ENCODE peak calls at places on chromosomes 2 and 18, in seven cellular contexts. One of them, this sample, is unnamed.

GRCh38 chr2:177489719-177490301 is 97.2 kb downstream of the AGPS start:
- DNase-seq in breast epithelium: no peak
- DNase-seq in A549: peak
- DNase-seq in sigmoid colon: no peak
- DNase-seq in brain microvascular endothelial cell: no peak
- DNase-seq in PC-3: peak
- DNase-seq in left ventricle myocardium inferior: no peak
- DNase-seq in this sample: no peak

GRCh38 chr2:65055427-65056214 is 595 bp upstream of the CEP68 start:
- DNase-seq in breast epithelium: no peak
- DNase-seq in A549: peak
- DNase-seq in sigmoid colon: no peak
- DNase-seq in brain microvascular endothelial cell: no peak
- DNase-seq in PC-3: no peak
- DNase-seq in left ventricle myocardium inferior: no peak
- DNase-seq in this sample: peak

GRCh38 chr2:20617081-20617575 is 33.8 kb downstream of the HS1BP3 start:
- DNase-seq in breast epithelium: peak
- DNase-seq in A549: no peak
- DNase-seq in sigmoid colon: peak
- DNase-seq in brain microvascular endothelial cell: no peak
- DNase-seq in PC-3: no peak
- DNase-seq in left ventricle myocardium inferior: peak
- DNase-seq in this sample: peak

GRCh38 chr18:2091937-2092336 is 479.4 kb downstream of the METTL4 start:
- DNase-seq in breast epithelium: no peak
- DNase-seq in A549: no peak
- DNase-seq in sigmoid colon: no peak
- DNase-seq in brain microvascular endothelial cell: no peak
- DNase-seq in PC-3: no peak
- DNase-seq in left ventricle myocardium inferior: no peak
- DNase-seq in this sample: no peak

GRCh38 chr2:85448840-85449588 is 30.5 kb downstream of the SH2D6 start:
- DNase-seq in breast epithelium: no peak
- DNase-seq in A549: no peak
- DNase-seq in sigmoid colon: no peak
- DNase-seq in brain microvascular endothelial cell: no peak
- DNase-seq in PC-3: no peak
- DNase-seq in left ventricle myocardium inferior: no peak
- DNase-seq in this sample: no peak

GRCh38 chr2:218829868-218830451 is 1.6 kb downstream of the PRKAG3 start:
- DNase-seq in breast epithelium: no peak
- DNase-seq in A549: no peak
- DNase-seq in sigmoid colon: no peak
- DNase-seq in brain microvascular endothelial cell: no peak
- DNase-seq in PC-3: no peak
- DNase-seq in left ventricle myocardium inferior: peak
- DNase-seq in this sample: no peak

GRCh38 chr2:121905201-121905600 is 149.8 kb downstream of the TSN start:
- DNase-seq in breast epithelium: no peak
- DNase-seq in A549: no peak
- DNase-seq in sigmoid colon: no peak
- DNase-seq in brain microvascular endothelial cell: no peak
- DNase-seq in PC-3: no peak
- DNase-seq in left ventricle myocardium inferior: no peak
- DNase-seq in this sample: no peak

GRCh38 chr2:74199871-74200305 is 1.5 kb downstream of the MTHFD2 start:
- DNase-seq in breast epithelium: no peak
- DNase-seq in A549: no peak
- DNase-seq in sigmoid colon: no peak
- DNase-seq in brain microvascular endothelial cell: no peak
- DNase-seq in PC-3: peak
- DNase-seq in left ventricle myocardium inferior: no peak
- DNase-seq in this sample: no peak

GRCh38 chr2:2252179-2252578 is 78.9 kb downstream of the MYT1L start:
- DNase-seq in breast epithelium: no peak
- DNase-seq in A549: no peak
- DNase-seq in sigmoid colon: no peak
- DNase-seq in brain microvascular endothelial cell: no peak
- DNase-seq in PC-3: no peak
- DNase-seq in left ventricle myocardium inferior: no peak
- DNase-seq in this sample: no peak

GRCh38 chr2:52597361-52597760 is 1170.2 kb upstream of the CHAC2 start:
- DNase-seq in breast epithelium: no peak
- DNase-seq in A549: no peak
- DNase-seq in sigmoid colon: no peak
- DNase-seq in brain microvascular endothelial cell: peak
- DNase-seq in PC-3: no peak
- DNase-seq in left ventricle myocardium inferior: no peak
- DNase-seq in this sample: no peak

GRCh38 chr18:36088256-36088655 is 20.9 kb upstream of the RPRD1A start:
- DNase-seq in breast epithelium: no peak
- DNase-seq in A549: no peak
- DNase-seq in sigmoid colon: no peak
- DNase-seq in brain microvascular endothelial cell: no peak
- DNase-seq in PC-3: no peak
- DNase-seq in left ventricle myocardium inferior: no peak
- DNase-seq in this sample: no peak

GRCh38 chr2:118457956-118458355 is 369.7 kb downstream of the INSIG2 start:
- DNase-seq in breast epithelium: no peak
- DNase-seq in A549: no peak
- DNase-seq in sigmoid colon: no peak
- DNase-seq in brain microvascular endothelial cell: no peak
- DNase-seq in PC-3: no peak
- DNase-seq in left ventricle myocardium inferior: no peak
- DNase-seq in this sample: no peak

GRCh38 chr2:118464546-118464945 is 376.3 kb downstream of the INSIG2 start:
- DNase-seq in breast epithelium: no peak
- DNase-seq in A549: no peak
- DNase-seq in sigmoid colon: no peak
- DNase-seq in brain microvascular endothelial cell: no peak
- DNase-seq in PC-3: no peak
- DNase-seq in left ventricle myocardium inferior: no peak
- DNase-seq in this sample: no peak

GRCh38 chr2:118460425-118460824 is 372.2 kb downstream of the INSIG2 start:
- DNase-seq in breast epithelium: no peak
- DNase-seq in A549: no peak
- DNase-seq in sigmoid colon: no peak
- DNase-seq in brain microvascular endothelial cell: no peak
- DNase-seq in PC-3: peak
- DNase-seq in left ventricle myocardium inferior: no peak
- DNase-seq in this sample: no peak

GRCh38 chr2:118459425-118459824 is 371.2 kb downstream of the INSIG2 start:
- DNase-seq in breast epithelium: no peak
- DNase-seq in A549: no peak
- DNase-seq in sigmoid colon: no peak
- DNase-seq in brain microvascular endothelial cell: no peak
- DNase-seq in PC-3: no peak
- DNase-seq in left ventricle myocardium inferior: no peak
- DNase-seq in this sample: no peak
- TF ChIP-seq CTCF in breast epithelium: no peak
- TF ChIP-seq CTCF in A549: no peak
- TF ChIP-seq CTCF in sigmoid colon: no peak
- TF ChIP-seq CTCF in brain microvascular endothelial cell: peak
- TF ChIP-seq CTCF in PC-3: peak
- TF ChIP-seq CTCF in left ventricle myocardium inferior: no peak
- TF ChIP-seq CTCF in this sample: no peak

GRCh38 chr2:72895154-72895553 is 7.9 kb downstream of the SPR start:
- DNase-seq in breast epithelium: no peak
- DNase-seq in A549: no peak
- DNase-seq in sigmoid colon: no peak
- DNase-seq in brain microvascular endothelial cell: no peak
- DNase-seq in PC-3: no peak
- DNase-seq in left ventricle myocardium inferior: no peak
- DNase-seq in this sample: no peak
- H3K27ac ChIP-seq in breast epithelium: no peak
- H3K27ac ChIP-seq in A549: no peak
- H3K27ac ChIP-seq in sigmoid colon: no peak
- H3K27ac ChIP-seq in brain microvascular endothelial cell: no peak
- H3K27ac ChIP-seq in PC-3: no peak
- H3K27ac ChIP-seq in left ventricle myocardium inferior: no peak
- H3K27ac ChIP-seq in this sample: no peak

GRCh38 chr2:17879913-17880274 is 1.4 kb downstream of the KCNS3 start:
- DNase-seq in breast epithelium: no peak
- DNase-seq in A549: no peak
- DNase-seq in sigmoid colon: no peak
- DNase-seq in brain microvascular endothelial cell: no peak
- DNase-seq in PC-3: no peak
- DNase-seq in left ventricle myocardium inferior: no peak
- DNase-seq in this sample: no peak

GRCh38 chr2:17876590-17876989 is 1.9 kb upstream of the KCNS3 start:
- DNase-seq in breast epithelium: no peak
- DNase-seq in A549: no peak
- DNase-seq in sigmoid colon: no peak
- DNase-seq in brain microvascular endothelial cell: no peak
- DNase-seq in PC-3: no peak
- DNase-seq in left ventricle myocardium inferior: no peak
- DNase-seq in this sample: no peak

GRCh38 chr2:17879137-17879912 is 858 bp downstream of the KCNS3 start:
- DNase-seq in breast epithelium: peak
- DNase-seq in A549: peak
- DNase-seq in sigmoid colon: peak
- DNase-seq in brain microvascular endothelial cell: peak
- DNase-seq in PC-3: peak
- DNase-seq in left ventricle myocardium inferior: peak
- DNase-seq in this sample: peak

GRCh38 chr2:17877811-17878221 is 651 bp upstream of the KCNS3 start:
- DNase-seq in breast epithelium: no peak
- DNase-seq in A549: no peak
- DNase-seq in sigmoid colon: no peak
- DNase-seq in brain microvascular endothelial cell: no peak
- DNase-seq in PC-3: no peak
- DNase-seq in left ventricle myocardium inferior: no peak
- DNase-seq in this sample: no peak

GRCh38 chr2:17878222-17879136 is at the start of gene KCNS3:
- DNase-seq in breast epithelium: no peak
- DNase-seq in A549: peak
- DNase-seq in sigmoid colon: peak
- DNase-seq in brain microvascular endothelial cell: no peak
- DNase-seq in PC-3: peak
- DNase-seq in left ventricle myocardium inferior: peak
- DNase-seq in this sample: no peak
- H3K4me3 ChIP-seq in breast epithelium: peak
- H3K4me3 ChIP-seq in A549: peak
- H3K4me3 ChIP-seq in sigmoid colon: peak
- H3K4me3 ChIP-seq in brain microvascular endothelial cell: peak
- H3K4me3 ChIP-seq in PC-3: peak
- H3K4me3 ChIP-seq in left ventricle myocardium inferior: peak
- H3K4me3 ChIP-seq in this sample: peak

DNA sequence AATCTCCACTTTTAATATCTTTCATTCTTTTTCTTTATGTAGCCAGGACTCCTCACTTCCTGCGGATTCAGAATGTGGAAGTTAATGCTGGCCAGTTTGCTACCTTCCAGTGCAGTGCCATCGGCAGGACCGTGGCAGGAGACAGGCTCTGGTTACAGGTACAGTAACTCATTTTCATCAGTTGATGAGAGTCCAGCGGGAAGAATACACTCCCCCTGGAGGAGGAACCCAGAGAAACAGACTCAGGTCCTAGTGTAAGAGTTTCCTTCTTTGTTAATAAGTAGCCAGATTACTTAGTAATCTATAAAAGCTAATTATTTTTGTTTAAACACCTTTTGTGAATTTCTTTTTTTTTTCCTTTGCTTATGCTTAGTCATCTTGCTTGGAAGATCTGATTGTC is 359.4 kb downstream of the PTPRM start:
- DNase-seq in breast epithelium: no peak
- DNase-seq in A549: peak
- DNase-seq in sigmoid colon: no peak
- DNase-seq in brain microvascular endothelial cell: no peak
- DNase-seq in PC-3: peak
- DNase-seq in left ventricle myocardium inferior: no peak
- DNase-seq in this sample: no peak
- TF ChIP-seq CTCF in breast epithelium: no peak
- TF ChIP-seq CTCF in A549: peak
- TF ChIP-seq CTCF in sigmoid colon: no peak
- TF ChIP-seq CTCF in brain microvascular endothelial cell: peak
- TF ChIP-seq CTCF in PC-3: peak
- TF ChIP-seq CTCF in left ventricle myocardium inferior: peak
- TF ChIP-seq CTCF in this sample: no peak

GRCh38 chr18:55650363-55650870 is 62.4 kb upstream of the TCF4 start:
- DNase-seq in breast epithelium: no peak
- DNase-seq in A549: no peak
- DNase-seq in sigmoid colon: no peak
- DNase-seq in brain microvascular endothelial cell: peak
- DNase-seq in PC-3: no peak
- DNase-seq in left ventricle myocardium inferior: no peak
- DNase-seq in this sample: no peak
- H3K27ac ChIP-seq in breast epithelium: no peak
- H3K27ac ChIP-seq in A549: no peak
- H3K27ac ChIP-seq in sigmoid colon: no peak
- H3K27ac ChIP-seq in brain microvascular endothelial cell: no peak
- H3K27ac ChIP-seq in PC-3: no peak
- H3K27ac ChIP-seq in left ventricle myocardium inferior: no peak
- H3K27ac ChIP-seq in this sample: no peak

DNA sequence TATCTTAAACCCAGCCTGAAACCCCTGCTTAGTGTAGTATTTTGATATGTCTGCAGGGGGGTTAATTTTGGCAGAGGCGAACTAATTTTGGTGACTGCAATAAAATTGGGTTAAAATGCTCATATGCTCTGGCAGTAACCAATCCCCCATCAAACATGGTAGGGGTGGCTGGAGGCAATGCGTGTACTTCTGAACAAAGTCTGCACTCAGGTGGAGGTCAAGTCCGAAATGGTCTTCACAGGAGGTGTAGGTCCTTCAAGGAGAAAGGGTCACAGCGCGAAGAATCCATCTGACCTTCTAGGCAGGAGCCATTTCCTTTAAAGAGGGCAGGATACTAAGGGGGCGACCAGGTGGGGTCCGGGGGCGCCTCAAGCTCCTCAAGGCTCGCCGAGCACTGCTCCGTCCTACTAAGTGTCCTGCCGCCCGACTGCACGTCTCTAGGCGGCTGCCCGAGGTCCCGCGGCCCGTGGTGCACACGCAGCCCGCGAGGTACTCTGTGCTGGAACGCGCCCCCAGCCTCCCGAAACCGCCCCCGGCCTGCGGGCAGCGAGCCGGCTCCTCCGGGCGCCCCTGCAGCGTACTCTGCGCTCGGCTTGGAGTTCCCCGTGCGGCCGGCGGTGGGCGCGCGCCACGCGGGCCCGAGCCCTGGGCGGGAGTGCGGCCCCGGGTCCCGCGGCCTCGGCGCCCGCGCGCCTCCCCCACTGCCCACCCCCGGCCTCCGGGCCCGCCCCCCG is 1.7 kb upstream of the LDLRAD4 start:
- DNase-seq in breast epithelium: no peak
- DNase-seq in A549: no peak
- DNase-seq in sigmoid colon: peak
- DNase-seq in brain microvascular endothelial cell: no peak
- DNase-seq in PC-3: no peak
- DNase-seq in left ventricle myocardium inferior: peak
- DNase-seq in this sample: peak
- H3K4me3 ChIP-seq in breast epithelium: peak
- H3K4me3 ChIP-seq in A549: peak
- H3K4me3 ChIP-seq in sigmoid colon: peak
- H3K4me3 ChIP-seq in brain microvascular endothelial cell: no peak
- H3K4me3 ChIP-seq in PC-3: no peak
- H3K4me3 ChIP-seq in left ventricle myocardium inferior: peak
- H3K4me3 ChIP-seq in this sample: peak

GRCh38 chr2:190121971-190122370 is 59.4 kb upstream of the MSTN start:
- DNase-seq in breast epithelium: no peak
- DNase-seq in A549: peak
- DNase-seq in sigmoid colon: no peak
- DNase-seq in brain microvascular endothelial cell: peak
- DNase-seq in PC-3: peak
- DNase-seq in left ventricle myocardium inferior: no peak
- DNase-seq in this sample: no peak
- TF ChIP-seq CTCF in breast epithelium: no peak
- TF ChIP-seq CTCF in A549: peak
- TF ChIP-seq CTCF in sigmoid colon: no peak
- TF ChIP-seq CTCF in brain microvascular endothelial cell: peak
- TF ChIP-seq CTCF in PC-3: peak
- TF ChIP-seq CTCF in left ventricle myocardium inferior: peak
- TF ChIP-seq CTCF in this sample: no peak

This sample was measured in coronary artery.